ENCODE peak calls at places on chromosomes 12 and 14, in five cellular contexts. One of them, this sample, is unnamed.

GRCh38 chr12:57549203-57549908 is 488 bp upstream of the KIF5A start:
- DNase-seq in HepG2: no peak
- DNase-seq in esophagus muscularis mucosa: no peak
- DNase-seq in sigmoid colon: no peak
- DNase-seq in GM12891: no peak
- DNase-seq in this sample: no peak

GRCh38 chr12:125128806-125129571 is 63.8 kb downstream of the AACS start:
- DNase-seq in HepG2: no peak
- DNase-seq in esophagus muscularis mucosa: no peak
- DNase-seq in sigmoid colon: no peak
- DNase-seq in GM12891: no peak
- DNase-seq in this sample: no peak

GRCh38 chr12:82688035-82688501 is 1.4 kb downstream of the TMTC2 start:
- DNase-seq in HepG2: no peak
- DNase-seq in esophagus muscularis mucosa: no peak
- DNase-seq in sigmoid colon: no peak
- DNase-seq in GM12891: no peak
- DNase-seq in this sample: no peak

GRCh38 chr14:104882325-104882973 is 17.4 kb downstream of the CEP170B start:
- DNase-seq in HepG2: no peak
- DNase-seq in esophagus muscularis mucosa: no peak
- DNase-seq in sigmoid colon: no peak
- DNase-seq in GM12891: peak
- DNase-seq in this sample: peak

GRCh38 chr14:98177551-98177950 is 1094.4 kb downstream of the BCL11B start:
- DNase-seq in HepG2: no peak
- DNase-seq in esophagus muscularis mucosa: no peak
- DNase-seq in sigmoid colon: no peak
- DNase-seq in GM12891: no peak
- DNase-seq in this sample: no peak

GRCh38 chr14:64948612-64949210 is 6.2 kb upstream of the GPX2 start:
- DNase-seq in HepG2: peak
- DNase-seq in esophagus muscularis mucosa: no peak
- DNase-seq in sigmoid colon: no peak
- DNase-seq in GM12891: no peak
- DNase-seq in this sample: no peak

GRCh38 chr14:24665440-24665991 is 31.5 kb upstream of the GZMB start:
- DNase-seq in HepG2: no peak
- DNase-seq in esophagus muscularis mucosa: no peak
- DNase-seq in sigmoid colon: no peak
- DNase-seq in GM12891: no peak
- DNase-seq in this sample: no peak

GRCh38 chr14:50714452-50715073 is 46.5 kb upstream of the SAV1 start:
- DNase-seq in HepG2: peak
- DNase-seq in esophagus muscularis mucosa: no peak
- DNase-seq in sigmoid colon: no peak
- DNase-seq in GM12891: no peak
- DNase-seq in this sample: peak

GRCh38 chr12:11812558-11813421 is 163.3 kb downstream of the ETV6 start:
- DNase-seq in HepG2: peak
- DNase-seq in esophagus muscularis mucosa: no peak
- DNase-seq in sigmoid colon: no peak
- DNase-seq in GM12891: no peak
- DNase-seq in this sample: no peak

GRCh38 chr12:94427520-94428381 is 31.9 kb downstream of the CEP83 start:
- DNase-seq in HepG2: no peak
- DNase-seq in esophagus muscularis mucosa: no peak
- DNase-seq in sigmoid colon: peak
- DNase-seq in GM12891: no peak
- DNase-seq in this sample: no peak

GRCh38 chr14:60331201-60332045 is 82.4 kb downstream of the PPM1A start:
- DNase-seq in HepG2: peak
- DNase-seq in esophagus muscularis mucosa: no peak
- DNase-seq in sigmoid colon: no peak
- DNase-seq in GM12891: peak
- DNase-seq in this sample: peak

GRCh38 chr14:101464310-101464983 is 96.8 kb upstream of the DIO3 start:
- DNase-seq in HepG2: no peak
- DNase-seq in esophagus muscularis mucosa: no peak
- DNase-seq in sigmoid colon: no peak
- DNase-seq in GM12891: no peak
- DNase-seq in this sample: no peak

GRCh38 chr12:90026516-90026915 is 317.9 kb upstream of the ATP2B1 start:
- DNase-seq in HepG2: no peak
- DNase-seq in esophagus muscularis mucosa: no peak
- DNase-seq in sigmoid colon: no peak
- DNase-seq in GM12891: no peak
- DNase-seq in this sample: no peak

GRCh38 chr12:121576851-121577391 is 3.9 kb downstream of the KDM2B start:
- DNase-seq in HepG2: peak
- DNase-seq in esophagus muscularis mucosa: no peak
- DNase-seq in sigmoid colon: no peak
- DNase-seq in GM12891: no peak
- DNase-seq in this sample: no peak

GRCh38 chr14:58465425-58465824 is 37.9 kb downstream of the KIAA0586 start:
- DNase-seq in HepG2: peak
- DNase-seq in esophagus muscularis mucosa: no peak
- DNase-seq in sigmoid colon: no peak
- DNase-seq in GM12891: no peak
- DNase-seq in this sample: no peak

GRCh38 chr12:85695316-85695715 is 140.9 kb downstream of the RASSF9 start:
- DNase-seq in HepG2: no peak
- DNase-seq in esophagus muscularis mucosa: no peak
- DNase-seq in sigmoid colon: no peak
- DNase-seq in GM12891: no peak
- DNase-seq in this sample: no peak

GRCh38 chr12:18861287-18861858 is 123.5 kb downstream of the CAPZA3 start:
- DNase-seq in HepG2: peak
- DNase-seq in esophagus muscularis mucosa: no peak
- DNase-seq in sigmoid colon: no peak
- DNase-seq in GM12891: no peak
- DNase-seq in this sample: no peak

GRCh38 chr14:20614038-20614840 is 23.1 kb upstream of the RNASE12 start:
- DNase-seq in HepG2: no peak
- DNase-seq in esophagus muscularis mucosa: no peak
- DNase-seq in sigmoid colon: no peak
- DNase-seq in GM12891: no peak
- DNase-seq in this sample: no peak

GRCh38 chr14:20613094-20614037 is 22.2 kb upstream of the RNASE12 start:
- DNase-seq in HepG2: peak
- DNase-seq in esophagus muscularis mucosa: peak
- DNase-seq in sigmoid colon: peak
- DNase-seq in GM12891: no peak
- DNase-seq in this sample: no peak

GRCh38 chr14:20610002-20610765 is 19.0 kb upstream of the RNASE12 start:
- DNase-seq in HepG2: peak
- DNase-seq in esophagus muscularis mucosa: no peak
- DNase-seq in sigmoid colon: peak
- DNase-seq in GM12891: no peak
- DNase-seq in this sample: no peak

GRCh38 chr14:20611277-20611676 is 20.1 kb upstream of the RNASE12 start:
- DNase-seq in HepG2: no peak
- DNase-seq in esophagus muscularis mucosa: no peak
- DNase-seq in sigmoid colon: no peak
- DNase-seq in GM12891: no peak
- DNase-seq in this sample: no peak

GRCh38 chr14:20612403-20612802 is 21.2 kb upstream of the RNASE12 start:
- DNase-seq in HepG2: no peak
- DNase-seq in esophagus muscularis mucosa: no peak
- DNase-seq in sigmoid colon: no peak
- DNase-seq in GM12891: no peak
- DNase-seq in this sample: no peak
- TF ChIP-seq POLR2A in HepG2: no peak
- TF ChIP-seq POLR2A in esophagus muscularis mucosa: no peak
- TF ChIP-seq POLR2A in sigmoid colon: no peak
- TF ChIP-seq POLR2A in GM12891: no peak
- TF ChIP-seq POLR2A in this sample: no peak

GRCh38 chr12:48997719-48998496 is 1.3 kb downstream of the DDN start:
- DNase-seq in HepG2: no peak
- DNase-seq in esophagus muscularis mucosa: no peak
- DNase-seq in sigmoid colon: no peak
- DNase-seq in GM12891: peak
- DNase-seq in this sample: no peak
- TF ChIP-seq POLR2A in HepG2: no peak
- TF ChIP-seq POLR2A in esophagus muscularis mucosa: no peak
- TF ChIP-seq POLR2A in sigmoid colon: no peak
- TF ChIP-seq POLR2A in GM12891: no peak
- TF ChIP-seq POLR2A in this sample: no peak

GRCh38 chr12:27523642-27524488 is at the start of gene PPFIBP1:
- DNase-seq in HepG2: peak
- DNase-seq in esophagus muscularis mucosa: peak
- DNase-seq in sigmoid colon: peak
- DNase-seq in GM12891: peak
- DNase-seq in this sample: peak
- TF ChIP-seq POLR2A in HepG2: peak
- TF ChIP-seq POLR2A in esophagus muscularis mucosa: peak
- TF ChIP-seq POLR2A in sigmoid colon: peak
- TF ChIP-seq POLR2A in GM12891: no peak
- TF ChIP-seq POLR2A in this sample: peak

DNA sequence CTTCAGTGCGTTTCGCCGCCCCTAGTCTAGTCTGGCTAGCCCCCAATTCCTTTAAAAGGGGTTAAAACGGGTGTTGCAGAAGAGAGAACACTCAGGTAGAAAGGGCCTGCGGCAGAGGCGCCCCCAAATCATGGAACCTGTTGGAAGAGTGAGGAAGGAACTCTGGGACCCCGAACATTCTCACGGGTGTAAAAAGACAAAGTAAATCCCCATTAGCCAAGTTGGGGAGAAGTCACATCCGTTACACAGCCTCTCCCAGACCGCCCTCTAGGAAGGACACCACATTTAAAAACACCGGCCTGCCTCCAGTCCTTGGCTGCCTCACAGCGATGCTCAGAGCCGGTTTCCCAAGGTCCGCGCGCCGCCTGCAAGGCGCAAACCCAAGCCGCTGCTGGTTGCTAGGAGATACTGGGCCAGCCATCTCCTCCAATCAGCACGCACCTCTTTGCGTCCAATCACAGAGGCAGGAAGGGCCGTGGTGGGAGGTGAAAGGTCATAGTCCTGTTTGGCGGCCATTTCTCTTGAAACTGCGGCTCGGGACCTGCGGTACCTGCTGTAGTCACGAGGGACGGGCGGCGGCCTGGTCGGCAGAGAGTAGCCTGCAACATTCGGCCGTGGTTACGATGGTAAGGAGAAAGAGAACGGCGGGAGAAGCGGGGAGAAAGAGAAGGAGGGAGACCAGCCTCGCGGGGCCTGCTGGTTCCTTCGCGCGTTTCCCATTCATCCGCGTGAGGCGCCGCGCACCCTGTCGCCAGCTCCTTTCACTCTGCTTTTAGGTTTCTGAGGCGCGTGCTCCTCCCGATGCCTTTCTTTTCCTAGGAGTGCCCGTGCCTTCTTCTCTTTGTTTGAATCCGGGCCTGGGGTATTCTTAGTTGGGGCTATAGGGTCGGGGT is at the start of gene SNRPF:
- DNase-seq in HepG2: peak
- DNase-seq in esophagus muscularis mucosa: peak
- DNase-seq in sigmoid colon: peak
- DNase-seq in GM12891: peak
- DNase-seq in this sample: peak
- TF ChIP-seq POLR2A in HepG2: peak
- TF ChIP-seq POLR2A in esophagus muscularis mucosa: no peak
- TF ChIP-seq POLR2A in sigmoid colon: no peak
- TF ChIP-seq POLR2A in GM12891: peak
- TF ChIP-seq POLR2A in this sample: peak

DNA sequence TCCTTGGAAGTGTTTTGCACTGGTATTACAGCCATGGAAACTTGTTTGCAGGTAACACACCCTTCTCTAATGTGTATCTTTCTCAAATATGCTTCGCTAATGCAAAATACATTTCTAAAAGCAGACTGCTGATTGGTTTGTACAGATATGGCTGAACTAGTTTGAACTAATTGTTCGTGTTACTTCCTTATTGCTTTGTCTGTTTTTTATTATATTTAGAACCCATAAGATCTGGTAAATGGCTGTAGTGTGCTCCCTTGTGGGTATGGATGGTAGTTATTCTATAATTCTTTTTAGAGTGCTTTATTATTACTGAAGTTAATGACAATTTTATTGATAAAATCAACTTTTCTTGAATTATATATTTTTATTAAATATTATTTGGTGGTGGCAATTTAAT is 53.0 kb downstream of the ATF7IP start:
- DNase-seq in HepG2: no peak
- DNase-seq in esophagus muscularis mucosa: no peak
- DNase-seq in sigmoid colon: no peak
- DNase-seq in GM12891: no peak
- DNase-seq in this sample: no peak
- TF ChIP-seq POLR2A in HepG2: no peak
- TF ChIP-seq POLR2A in esophagus muscularis mucosa: no peak
- TF ChIP-seq POLR2A in sigmoid colon: no peak
- TF ChIP-seq POLR2A in GM12891: no peak
- TF ChIP-seq POLR2A in this sample: no peak

DNA sequence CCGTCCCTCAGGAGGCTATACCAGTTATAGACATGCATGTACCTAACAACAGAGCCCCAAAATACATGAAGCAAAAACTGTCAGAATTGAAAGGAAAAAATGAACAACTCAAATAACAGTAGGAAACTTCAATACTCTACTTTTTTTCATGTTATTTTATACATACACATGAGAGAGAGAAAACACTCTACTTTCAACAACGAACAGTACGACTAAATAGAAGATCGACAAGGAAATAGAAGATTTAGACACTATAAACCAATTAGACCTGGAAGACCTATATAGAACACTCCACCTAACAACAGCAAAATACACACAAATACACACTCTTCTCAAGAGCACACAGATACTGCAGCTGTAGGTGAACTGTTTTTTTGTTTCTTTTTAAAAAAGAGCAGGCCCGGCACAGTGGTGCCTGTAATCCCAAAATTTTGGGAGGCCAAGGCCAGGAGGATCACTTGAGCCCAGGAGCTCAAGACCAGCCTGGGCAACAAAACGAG is 34.7 kb upstream of the PNMA1 start:
- DNase-seq in HepG2: no peak
- DNase-seq in esophagus muscularis mucosa: no peak
- DNase-seq in sigmoid colon: no peak
- DNase-seq in GM12891: no peak
- DNase-seq in this sample: no peak
- TF ChIP-seq POLR2A in HepG2: no peak
- TF ChIP-seq POLR2A in esophagus muscularis mucosa: no peak
- TF ChIP-seq POLR2A in sigmoid colon: no peak
- TF ChIP-seq POLR2A in GM12891: no peak
- TF ChIP-seq POLR2A in this sample: no peak

GRCh38 chr12:108614639-108615038 is 16.8 kb upstream of the TMEM119 start:
- DNase-seq in HepG2: no peak
- DNase-seq in esophagus muscularis mucosa: no peak
- DNase-seq in sigmoid colon: no peak
- DNase-seq in GM12891: no peak
- DNase-seq in this sample: no peak
- TF ChIP-seq POLR2A in HepG2: no peak
- TF ChIP-seq POLR2A in esophagus muscularis mucosa: no peak
- TF ChIP-seq POLR2A in sigmoid colon: no peak
- TF ChIP-seq POLR2A in GM12891: no peak
- TF ChIP-seq POLR2A in this sample: no peak